ENCODE peak calls at places on chromosome 1, in seven cellular contexts. K is H9; Q is cardiac muscle cell; N is mucosa of descending colon; W is GM23338; F is CD8-positive, alpha-beta T cell; V is ascending aorta. O is an unnamed sample.
A peak's percentile ranks its signal among the peaks of the same experiment; 100 is the strongest.

GRCh38 chr1:215569987-215570824 is 3.1 kb downstream of the KCTD3 start:
- DNase-seq in F (no peak), N (no peak), W (no peak), K (no peak), V (no peak), Q (no peak), O (no peak)

GRCh38 chr1:75257424-75257823 is 123.2 kb downstream of the LHX8 start:
- DNase-seq in F (no peak), V (no peak), K (peak; percentile 71), N (no peak), Q (peak; percentile 24), W (peak; percentile 78), O (no peak)

GRCh38 chr1:172154571-172154970 is 265.9 kb upstream of the C1orf105 start:
- DNase-seq in Q (no peak), V (no peak), N (no peak), K (no peak), W (no peak), F (no peak), O (no peak)

GRCh38 chr1:247077768-247078314 is 770 bp downstream of the ZNF670 start:
- DNase-seq in Q (no peak), N (no peak), V (no peak), W (no peak), F (no peak), K (no peak), O (no peak)

GRCh38 chr1:64059556-64059955 is 143.9 kb upstream of the UBE2U start:
- DNase-seq in F (no peak), K (no peak), N (no peak), Q (no peak), V (no peak), W (no peak), O (no peak)

GRCh38 chr1:106883208-106883607 is 173.3 kb upstream of the PRMT6 start:
- DNase-seq in Q (no peak), V (no peak), F (no peak), K (no peak), N (no peak), W (no peak), O (no peak)

GRCh38 chr1:119367332-119368124 is 1.1 kb upstream of the HAO2 start:
- DNase-seq in Q (peak; percentile 44), N (no peak), K (no peak), V (no peak), W (peak; percentile 79), F (no peak), O (no peak)

GRCh38 chr1:241994171-241994570 is 4.7 kb downstream of the MAP1LC3C start:
- DNase-seq in F (no peak), Q (no peak), K (no peak), V (no peak), N (no peak), W (no peak), O (no peak)

GRCh38 chr1:28144203-28145135 is 32.0 kb downstream of the PTAFR start:
- DNase-seq in Q (no peak), K (no peak), W (no peak), F (no peak), N (no peak), V (no peak), O (no peak)

GRCh38 chr1:158989424-158989823 is 20.3 kb upstream of the IFI16 start:
- DNase-seq in N (no peak), K (no peak), V (no peak), Q (no peak), W (no peak), F (no peak), O (no peak)

GRCh38 chr1:30774550-30775432 is 17.2 kb upstream of the LAPTM5 start:
- DNase-seq in K (no peak), W (no peak), F (no peak), N (no peak), V (no peak), Q (no peak), O (no peak)

GRCh38 chr1:218439541-218440295 is 94.6 kb downstream of the TGFB2 start:
- DNase-seq in F (no peak), Q (no peak), K (peak; percentile 39), W (peak; percentile 21), V (peak; percentile 63), N (no peak), O (no peak)

GRCh38 chr1:237863234-237863633 is 27.5 kb downstream of the ZP4 start:
- DNase-seq in V (no peak), N (no peak), W (peak; percentile 11), Q (no peak), K (no peak), F (no peak), O (no peak)

GRCh38 chr1:38009088-38009840 is 3.3 kb upstream of the UTP11 start:
- DNase-seq in V (no peak), F (no peak), K (no peak), W (peak; percentile 46), N (no peak), Q (peak; percentile 36), O (peak; percentile 22)

GRCh38 chr1:221711642-221712041 is 30.2 kb downstream of the DUSP10 start:
- DNase-seq in W (no peak), K (no peak), F (no peak), N (no peak), Q (no peak), V (no peak), O (no peak)
- H3K4me1 ChIP-seq in W (peaks cover 15% of the 10 kb centered on the region), K (peaks cover 8% of the 10 kb centered on the region), F (peaks cover 37% of the 10 kb centered on the region), N (peaks cover 15% of the 10 kb centered on the region), Q (peaks cover 35% of the 10 kb centered on the region), V (no peaks in the 10 kb centered on the region), O (peaks cover 70% of the 10 kb centered on the region)

DNA sequence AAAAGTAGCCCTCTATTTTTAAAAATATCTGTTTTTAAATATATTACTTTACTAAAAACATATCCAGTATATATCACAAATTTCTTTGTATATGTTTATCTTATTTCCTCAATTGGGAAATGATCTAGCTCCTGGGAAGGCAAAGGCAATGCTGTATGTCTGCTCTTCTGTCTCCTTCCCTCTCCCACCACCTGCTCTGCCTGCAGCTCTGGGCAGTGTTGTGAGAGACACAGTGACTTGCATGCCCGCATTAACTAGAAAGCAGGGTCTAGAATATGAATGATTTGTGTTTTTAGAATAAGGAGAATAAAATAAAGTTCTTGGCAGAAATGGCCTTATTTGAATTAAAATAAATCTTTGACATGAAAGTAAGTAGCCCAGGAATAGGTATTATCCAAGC is 11.1 kb downstream of the SLC30A10 start:
- DNase-seq in F (no peak), Q (no peak), W (no peak), K (no peak), V (no peak), N (no peak), O (no peak)
- H3K4me1 ChIP-seq in F (no peaks in the 10 kb centered on the region), Q (no peaks in the 10 kb centered on the region), W (no peaks in the 10 kb centered on the region), K (no peaks in the 10 kb centered on the region), V (no peaks in the 10 kb centered on the region), N (no peaks in the 10 kb centered on the region), O (no peaks in the 10 kb centered on the region)

DNA sequence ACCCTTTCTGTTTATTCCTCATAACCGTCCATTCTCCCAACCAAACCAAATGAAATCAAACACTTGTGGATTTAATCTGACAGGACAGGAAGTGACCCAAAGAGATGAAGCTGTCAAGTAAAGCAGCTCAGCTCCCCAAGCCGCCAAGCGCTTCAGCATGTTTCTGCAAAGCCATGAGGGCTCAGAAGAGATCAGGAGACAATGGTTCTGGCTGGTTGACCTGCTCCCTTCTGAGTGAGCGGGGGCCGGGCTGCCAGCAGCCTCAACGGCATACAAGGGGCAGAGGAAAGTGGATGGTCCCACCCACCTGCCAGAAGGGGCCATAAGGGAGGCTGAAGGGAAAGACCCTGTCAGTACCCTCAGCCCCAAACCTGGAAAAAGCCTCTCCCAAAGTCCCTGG is 45.3 kb downstream of the SLC45A1 start:
- DNase-seq in V (peak; percentile 64), N (no peak), W (no peak), F (no peak), Q (no peak), K (no peak), O (no peak)
- H3K4me1 ChIP-seq in V (peaks cover 10% of the 10 kb centered on the region), N (peaks cover 5% of the 10 kb centered on the region), W (peaks cover 7% of the 10 kb centered on the region), F (no peaks in the 10 kb centered on the region), Q (peaks cover 24% of the 10 kb centered on the region), K (no peaks in the 10 kb centered on the region), O (no peaks in the 10 kb centered on the region)

GRCh38 chr1:47444317-47444577 is 6.4 kb downstream of the FOXD2 start:
- DNase-seq in W (no peak), Q (no peak), V (no peak), F (no peak), N (no peak), K (no peak), O (peak; percentile 10)

GRCh38 chr1:47442844-47443529 is 5.1 kb downstream of the FOXD2 start:
- DNase-seq in F (no peak), N (no peak), K (no peak), W (no peak), V (no peak), Q (no peak), O (no peak)

GRCh38 chr1:47443530-47444316 is 5.9 kb downstream of the FOXD2 start:
- DNase-seq in V (no peak), N (no peak), F (no peak), Q (no peak), K (peak; percentile 68), W (peak; percentile 73), O (no peak)

GRCh38 chr1:47445823-47446567 is 8.2 kb downstream of the FOXD2 start:
- DNase-seq in K (no peak), N (no peak), V (no peak), Q (no peak), F (no peak), W (no peak), O (no peak)

GRCh38 chr1:47444578-47445465 is 7.0 kb downstream of the FOXD2 start:
- DNase-seq in N (peak; percentile 71), K (peak; percentile 62), V (no peak), W (peak; percentile 60), Q (peak; percentile 55), F (no peak), O (no peak)
- H3K4me1 ChIP-seq in N (peaks cover 9% of the 10 kb centered on the region), K (peaks cover 6% of the 10 kb centered on the region), V (no peaks in the 10 kb centered on the region), W (peaks cover 53% of the 10 kb centered on the region), Q (peaks cover 3% of the 10 kb centered on the region), F (peaks cover 12% of the 10 kb centered on the region), O (peaks cover 14% of the 10 kb centered on the region)

DNA sequence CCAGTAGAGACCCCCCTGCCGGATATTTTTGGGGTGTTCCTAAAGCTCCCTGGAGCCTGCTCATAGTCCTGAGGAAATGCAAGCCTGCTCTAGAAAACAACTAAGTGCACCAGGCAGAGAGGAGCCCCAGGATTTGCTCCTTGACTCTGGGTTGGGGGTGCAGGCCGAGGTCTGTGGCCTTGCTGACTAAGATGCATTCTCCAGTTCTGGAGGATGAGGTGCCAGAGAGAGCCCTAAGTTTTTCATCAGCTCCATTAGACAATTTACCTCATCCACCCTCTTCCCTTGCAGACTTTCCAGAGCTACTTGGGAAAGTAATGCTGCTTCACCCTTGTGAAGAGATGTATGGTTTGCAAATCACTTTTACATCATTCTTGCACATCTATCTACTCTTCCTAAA is 9.1 kb downstream of the TUFT1 start:
- DNase-seq in Q (no peak), W (no peak), F (no peak), V (no peak), N (no peak), K (no peak), O (no peak)
- H3K4me1 ChIP-seq in Q (peaks cover 4% of the 10 kb centered on the region), W (peaks cover 9% of the 10 kb centered on the region), F (no peaks in the 10 kb centered on the region), V (peaks cover 3% of the 10 kb centered on the region), N (peaks cover 13% of the 10 kb centered on the region), K (peaks cover 8% of the 10 kb centered on the region), O (no peaks in the 10 kb centered on the region)

GRCh38 chr1:66552287-66552686 is 18.3 kb downstream of the SGIP1 start:
- DNase-seq in N (no peak), F (no peak), V (no peak), Q (no peak), W (no peak), K (no peak), O (no peak)
- H3K4me1 ChIP-seq in N (no peaks in the 10 kb centered on the region), F (no peaks in the 10 kb centered on the region), V (peaks cover 3% of the 10 kb centered on the region), Q (no peaks in the 10 kb centered on the region), W (peaks cover 20% of the 10 kb centered on the region), K (peaks cover 4% of the 10 kb centered on the region), O (no peaks in the 10 kb centered on the region)

GRCh38 chr1:211330282-211330936 is 3.8 kb downstream of the TRAF5 start:
- DNase-seq in Q (no peak), V (no peak), W (no peak), K (peak; percentile 22), N (no peak), F (no peak), O (no peak)
- H3K4me1 ChIP-seq in Q (peaks cover 6% of the 10 kb centered on the region), V (peaks cover 24% of the 10 kb centered on the region), W (peaks cover 38% of the 10 kb centered on the region), K (peaks cover 13% of the 10 kb centered on the region), N (peaks cover 66% of the 10 kb centered on the region), F (peaks cover 66% of the 10 kb centered on the region), O (peaks cover 76% of the 10 kb centered on the region)

GRCh38 chr1:214473392-214473791 is 78.0 kb downstream of the PTPN14 start:
- DNase-seq in W (peak; percentile 45), K (no peak), V (no peak), N (no peak), F (no peak), Q (no peak), O (no peak)
- H3K4me1 ChIP-seq in W (peaks cover 70% of the 10 kb centered on the region), K (peaks cover 25% of the 10 kb centered on the region), V (no peaks in the 10 kb centered on the region), N (no peaks in the 10 kb centered on the region), F (no peaks in the 10 kb centered on the region), Q (no peaks in the 10 kb centered on the region), O (no peaks in the 10 kb centered on the region)